ENCODE peak calls at places on chromosomes 6 and 20, in seven cellular contexts. One of them, this sample, is unnamed. For H3K4me1, the result is how much of the 10 kb centered on the place peaks cover.

GRCh38 chr6:35736293-35736894 is 438 bp upstream of the ARMC12 start:
- DNase-seq in upper lobe of right lung: peak
- DNase-seq in heart right ventricle: peak
- DNase-seq in prostate gland: peak
- DNase-seq in mesenchymal stem cell: peak
- DNase-seq in endothelial cell of umbilical vein: peak
- DNase-seq in A549: peak
- DNase-seq in this sample: peak

GRCh38 chr6:122619309-122619708 is 9.1 kb downstream of the PKIB start:
- DNase-seq in upper lobe of right lung: no peak
- DNase-seq in heart right ventricle: no peak
- DNase-seq in prostate gland: no peak
- DNase-seq in mesenchymal stem cell: no peak
- DNase-seq in endothelial cell of umbilical vein: no peak
- DNase-seq in A549: no peak
- DNase-seq in this sample: no peak

GRCh38 chr6:7112741-7113313 is 5.1 kb downstream of the RREB1 start:
- DNase-seq in upper lobe of right lung: peak
- DNase-seq in heart right ventricle: no peak
- DNase-seq in prostate gland: peak
- DNase-seq in mesenchymal stem cell: peak
- DNase-seq in endothelial cell of umbilical vein: no peak
- DNase-seq in A549: peak
- DNase-seq in this sample: no peak

GRCh38 chr6:42507901-42508300 is 55.9 kb upstream of the UBR2 start:
- DNase-seq in upper lobe of right lung: no peak
- DNase-seq in heart right ventricle: no peak
- DNase-seq in prostate gland: no peak
- DNase-seq in mesenchymal stem cell: peak
- DNase-seq in endothelial cell of umbilical vein: no peak
- DNase-seq in A549: no peak
- DNase-seq in this sample: no peak

GRCh38 chr6:1624071-1624847 is 14.5 kb downstream of the FOXC1 start:
- DNase-seq in upper lobe of right lung: no peak
- DNase-seq in heart right ventricle: no peak
- DNase-seq in prostate gland: no peak
- DNase-seq in mesenchymal stem cell: no peak
- DNase-seq in endothelial cell of umbilical vein: peak
- DNase-seq in A549: no peak
- DNase-seq in this sample: no peak

GRCh38 chr20:57230247-57230646 is 36.2 kb downstream of the BMP7 start:
- DNase-seq in upper lobe of right lung: no peak
- DNase-seq in heart right ventricle: no peak
- DNase-seq in prostate gland: no peak
- DNase-seq in mesenchymal stem cell: no peak
- DNase-seq in endothelial cell of umbilical vein: no peak
- DNase-seq in A549: no peak
- DNase-seq in this sample: no peak

GRCh38 chr6:36563237-36563927 is 16.1 kb upstream of the STK38 start:
- DNase-seq in upper lobe of right lung: no peak
- DNase-seq in heart right ventricle: no peak
- DNase-seq in prostate gland: no peak
- DNase-seq in mesenchymal stem cell: peak
- DNase-seq in endothelial cell of umbilical vein: no peak
- DNase-seq in A549: no peak
- DNase-seq in this sample: no peak

GRCh38 chr6:166956444-166957086 is at the start of gene RNASET2:
- DNase-seq in upper lobe of right lung: peak
- DNase-seq in heart right ventricle: peak
- DNase-seq in prostate gland: peak
- DNase-seq in mesenchymal stem cell: peak
- DNase-seq in endothelial cell of umbilical vein: peak
- DNase-seq in A549: peak
- DNase-seq in this sample: peak

GRCh38 chr6:36127462-36128016 is 2.8 kb upstream of the MAPK13 start:
- DNase-seq in upper lobe of right lung: peak
- DNase-seq in heart right ventricle: no peak
- DNase-seq in prostate gland: no peak
- DNase-seq in mesenchymal stem cell: peak
- DNase-seq in endothelial cell of umbilical vein: peak
- DNase-seq in A549: peak
- DNase-seq in this sample: no peak

GRCh38 chr6:113837170-113837569 is 20.0 kb upstream of the MARCKS start:
- DNase-seq in upper lobe of right lung: no peak
- DNase-seq in heart right ventricle: no peak
- DNase-seq in prostate gland: no peak
- DNase-seq in mesenchymal stem cell: no peak
- DNase-seq in endothelial cell of umbilical vein: no peak
- DNase-seq in A549: no peak
- DNase-seq in this sample: no peak

GRCh38 chr20:21124190-21124589 is 1.7 kb upstream of the KIZ start:
- DNase-seq in upper lobe of right lung: no peak
- DNase-seq in heart right ventricle: no peak
- DNase-seq in prostate gland: no peak
- DNase-seq in mesenchymal stem cell: no peak
- DNase-seq in endothelial cell of umbilical vein: no peak
- DNase-seq in A549: no peak
- DNase-seq in this sample: no peak

GRCh38 chr20:47224300-47224791 is 132.2 kb downstream of the ZMYND8 start:
- DNase-seq in upper lobe of right lung: no peak
- DNase-seq in heart right ventricle: no peak
- DNase-seq in prostate gland: no peak
- DNase-seq in mesenchymal stem cell: no peak
- DNase-seq in endothelial cell of umbilical vein: no peak
- DNase-seq in A549: no peak
- DNase-seq in this sample: no peak

GRCh38 chr6:16533721-16534136 is 227.5 kb downstream of the ATXN1 start:
- DNase-seq in upper lobe of right lung: no peak
- DNase-seq in heart right ventricle: no peak
- DNase-seq in prostate gland: no peak
- DNase-seq in mesenchymal stem cell: no peak
- DNase-seq in endothelial cell of umbilical vein: no peak
- DNase-seq in A549: peak
- DNase-seq in this sample: no peak

GRCh38 chr20:11712611-11713160 is 205.0 kb upstream of the BTBD3 start:
- DNase-seq in upper lobe of right lung: no peak
- DNase-seq in heart right ventricle: no peak
- DNase-seq in prostate gland: no peak
- DNase-seq in mesenchymal stem cell: no peak
- DNase-seq in endothelial cell of umbilical vein: no peak
- DNase-seq in A549: no peak
- DNase-seq in this sample: no peak

GRCh38 chr20:20366551-20366895 is 1.4 kb upstream of the INSM1 start:
- DNase-seq in upper lobe of right lung: no peak
- DNase-seq in heart right ventricle: no peak
- DNase-seq in prostate gland: no peak
- DNase-seq in mesenchymal stem cell: no peak
- DNase-seq in endothelial cell of umbilical vein: no peak
- DNase-seq in A549: no peak
- DNase-seq in this sample: no peak

GRCh38 chr20:62678553-62678952 is 30.1 kb upstream of the NTSR1 start:
- DNase-seq in upper lobe of right lung: no peak
- DNase-seq in heart right ventricle: no peak
- DNase-seq in prostate gland: no peak
- DNase-seq in mesenchymal stem cell: no peak
- DNase-seq in endothelial cell of umbilical vein: no peak
- DNase-seq in A549: no peak
- DNase-seq in this sample: no peak

GRCh38 chr6:149963212-149963461 is 606 bp upstream of the ULBP1 start:
- DNase-seq in upper lobe of right lung: no peak
- DNase-seq in heart right ventricle: no peak
- DNase-seq in prostate gland: no peak
- DNase-seq in mesenchymal stem cell: peak
- DNase-seq in endothelial cell of umbilical vein: no peak
- DNase-seq in A549: peak
- DNase-seq in this sample: no peak

GRCh38 chr6:119443993-119444641 is 94.6 kb upstream of the MAN1A1 start:
- DNase-seq in upper lobe of right lung: no peak
- DNase-seq in heart right ventricle: no peak
- DNase-seq in prostate gland: no peak
- DNase-seq in mesenchymal stem cell: peak
- DNase-seq in endothelial cell of umbilical vein: no peak
- DNase-seq in A549: no peak
- DNase-seq in this sample: no peak

GRCh38 chr20:51100617-51101016 is 77.7 kb upstream of the KCNG1 start:
- DNase-seq in upper lobe of right lung: no peak
- DNase-seq in heart right ventricle: no peak
- DNase-seq in prostate gland: no peak
- DNase-seq in mesenchymal stem cell: no peak
- DNase-seq in endothelial cell of umbilical vein: no peak
- DNase-seq in A549: no peak
- DNase-seq in this sample: no peak

GRCh38 chr6:36195471-36196048 is 984 bp upstream of the BRPF3 start:
- DNase-seq in upper lobe of right lung: no peak
- DNase-seq in heart right ventricle: no peak
- DNase-seq in prostate gland: no peak
- DNase-seq in mesenchymal stem cell: no peak
- DNase-seq in endothelial cell of umbilical vein: peak
- DNase-seq in A549: no peak
- DNase-seq in this sample: no peak

GRCh38 chr6:167525774-167526173 is 200.9 kb downstream of the TTLL2 start:
- DNase-seq in upper lobe of right lung: no peak
- DNase-seq in heart right ventricle: no peak
- DNase-seq in prostate gland: no peak
- DNase-seq in mesenchymal stem cell: no peak
- DNase-seq in endothelial cell of umbilical vein: no peak
- DNase-seq in A549: no peak
- DNase-seq in this sample: no peak

GRCh38 chr6:3727593-3728108 is 23.9 kb downstream of the PXDC1 start:
- DNase-seq in upper lobe of right lung: no peak
- DNase-seq in heart right ventricle: no peak
- DNase-seq in prostate gland: no peak
- DNase-seq in mesenchymal stem cell: no peak
- DNase-seq in endothelial cell of umbilical vein: no peak
- DNase-seq in A549: no peak
- DNase-seq in this sample: no peak
- H3K4me1 ChIP-seq in upper lobe of right lung: under half
- H3K4me1 ChIP-seq in heart right ventricle: under half
- H3K4me1 ChIP-seq in prostate gland: under half
- H3K4me1 ChIP-seq in mesenchymal stem cell: under half
- H3K4me1 ChIP-seq in endothelial cell of umbilical vein: under half
- H3K4me1 ChIP-seq in A549: under half
- H3K4me1 ChIP-seq in this sample: under half

GRCh38 chr20:63688234-63689045 is 8.0 kb upstream of the TNFRSF6B start:
- DNase-seq in upper lobe of right lung: no peak
- DNase-seq in heart right ventricle: peak
- DNase-seq in prostate gland: no peak
- DNase-seq in mesenchymal stem cell: no peak
- DNase-seq in endothelial cell of umbilical vein: no peak
- DNase-seq in A549: no peak
- DNase-seq in this sample: no peak

GRCh38 chr20:63687419-63688233 is 8.8 kb upstream of the TNFRSF6B start:
- DNase-seq in upper lobe of right lung: no peak
- DNase-seq in heart right ventricle: no peak
- DNase-seq in prostate gland: no peak
- DNase-seq in mesenchymal stem cell: no peak
- DNase-seq in endothelial cell of umbilical vein: no peak
- DNase-seq in A549: no peak
- DNase-seq in this sample: no peak

GRCh38 chr20:63685269-63686026 is 11.0 kb upstream of the TNFRSF6B start:
- DNase-seq in upper lobe of right lung: no peak
- DNase-seq in heart right ventricle: no peak
- DNase-seq in prostate gland: no peak
- DNase-seq in mesenchymal stem cell: no peak
- DNase-seq in endothelial cell of umbilical vein: no peak
- DNase-seq in A549: no peak
- DNase-seq in this sample: no peak

GRCh38 chr20:63686094-63686491 is 10.4 kb upstream of the TNFRSF6B start:
- DNase-seq in upper lobe of right lung: no peak
- DNase-seq in heart right ventricle: no peak
- DNase-seq in prostate gland: no peak
- DNase-seq in mesenchymal stem cell: no peak
- DNase-seq in endothelial cell of umbilical vein: no peak
- DNase-seq in A549: no peak
- DNase-seq in this sample: no peak

GRCh38 chr20:63686492-63687321 is 9.7 kb upstream of the TNFRSF6B start:
- DNase-seq in upper lobe of right lung: peak
- DNase-seq in heart right ventricle: peak
- DNase-seq in prostate gland: no peak
- DNase-seq in mesenchymal stem cell: peak
- DNase-seq in endothelial cell of umbilical vein: peak
- DNase-seq in A549: peak
- DNase-seq in this sample: no peak
- H3K4me1 ChIP-seq in upper lobe of right lung: half or more
- H3K4me1 ChIP-seq in heart right ventricle: under half
- H3K4me1 ChIP-seq in prostate gland: under half
- H3K4me1 ChIP-seq in mesenchymal stem cell: half or more
- H3K4me1 ChIP-seq in endothelial cell of umbilical vein: under half
- H3K4me1 ChIP-seq in A549: under half
- H3K4me1 ChIP-seq in this sample: under half

GRCh38 chr6:72414648-72415047 is 207.2 kb upstream of the KCNQ5 start:
- DNase-seq in upper lobe of right lung: no peak
- DNase-seq in heart right ventricle: no peak
- DNase-seq in prostate gland: no peak
- DNase-seq in mesenchymal stem cell: no peak
- DNase-seq in endothelial cell of umbilical vein: no peak
- DNase-seq in A549: no peak
- DNase-seq in this sample: no peak
- H3K4me1 ChIP-seq in upper lobe of right lung: under half
- H3K4me1 ChIP-seq in heart right ventricle: under half
- H3K4me1 ChIP-seq in prostate gland: under half
- H3K4me1 ChIP-seq in mesenchymal stem cell: under half
- H3K4me1 ChIP-seq in endothelial cell of umbilical vein: under half
- H3K4me1 ChIP-seq in A549: under half
- H3K4me1 ChIP-seq in this sample: under half

GRCh38 chr6:40627316-40627715 is 40.2 kb upstream of the LRFN2 start:
- DNase-seq in upper lobe of right lung: no peak
- DNase-seq in heart right ventricle: no peak
- DNase-seq in prostate gland: no peak
- DNase-seq in mesenchymal stem cell: peak
- DNase-seq in endothelial cell of umbilical vein: no peak
- DNase-seq in A549: no peak
- DNase-seq in this sample: no peak

GRCh38 chr6:40620546-40620945 is 33.4 kb upstream of the LRFN2 start:
- DNase-seq in upper lobe of right lung: no peak
- DNase-seq in heart right ventricle: no peak
- DNase-seq in prostate gland: no peak
- DNase-seq in mesenchymal stem cell: no peak
- DNase-seq in endothelial cell of umbilical vein: no peak
- DNase-seq in A549: no peak
- DNase-seq in this sample: no peak

GRCh38 chr6:40626886-40627285 is 39.7 kb upstream of the LRFN2 start:
- DNase-seq in upper lobe of right lung: no peak
- DNase-seq in heart right ventricle: no peak
- DNase-seq in prostate gland: no peak
- DNase-seq in mesenchymal stem cell: peak
- DNase-seq in endothelial cell of umbilical vein: no peak
- DNase-seq in A549: no peak
- DNase-seq in this sample: no peak

GRCh38 chr6:40623931-40624330 is 36.8 kb upstream of the LRFN2 start:
- DNase-seq in upper lobe of right lung: no peak
- DNase-seq in heart right ventricle: no peak
- DNase-seq in prostate gland: no peak
- DNase-seq in mesenchymal stem cell: no peak
- DNase-seq in endothelial cell of umbilical vein: no peak
- DNase-seq in A549: no peak
- DNase-seq in this sample: no peak

DNA sequence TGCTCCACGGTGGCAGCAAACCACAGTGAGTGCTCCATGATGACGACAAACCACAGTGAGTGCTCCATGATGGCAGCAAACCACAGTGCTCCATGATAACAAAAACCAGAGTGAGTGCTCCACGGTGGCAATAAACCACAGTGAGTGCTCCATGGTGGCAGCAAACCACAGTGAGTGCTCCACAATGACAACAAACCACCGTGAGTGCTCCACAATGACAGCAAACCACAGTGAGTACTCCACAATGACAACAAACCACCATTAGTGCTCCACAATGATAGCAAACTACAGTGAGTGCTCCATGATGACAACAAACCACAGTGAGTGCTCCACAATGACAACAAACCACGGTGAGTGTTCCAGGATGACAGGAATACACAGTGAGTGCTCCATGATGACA is 36.0 kb upstream of the LRFN2 start:
- DNase-seq in upper lobe of right lung: no peak
- DNase-seq in heart right ventricle: no peak
- DNase-seq in prostate gland: no peak
- DNase-seq in mesenchymal stem cell: no peak
- DNase-seq in endothelial cell of umbilical vein: no peak
- DNase-seq in A549: no peak
- DNase-seq in this sample: no peak
- H3K4me1 ChIP-seq in upper lobe of right lung: under half
- H3K4me1 ChIP-seq in heart right ventricle: under half
- H3K4me1 ChIP-seq in prostate gland: under half
- H3K4me1 ChIP-seq in mesenchymal stem cell: under half
- H3K4me1 ChIP-seq in endothelial cell of umbilical vein: under half
- H3K4me1 ChIP-seq in A549: under half
- H3K4me1 ChIP-seq in this sample: under half

This sample was measured in effector memory CD4-positive, alpha-beta T cell.